ENCODE peak calls at places on chromosomes 13 and 19, in seven cellular contexts. One of them, this sample, is unnamed.

GRCh38 chr13:36536546-36536945 is 104.3 kb downstream of the CCNA1 start:
- DNase-seq in tibial nerve: no peak
- DNase-seq in RWPE2: no peak
- DNase-seq in left lung: no peak
- DNase-seq in heart right ventricle: no peak
- DNase-seq in PC-3: no peak
- DNase-seq in heart left ventricle: no peak
- DNase-seq in this sample: no peak

GRCh38 chr13:112693831-112694497 is 4.1 kb downstream of the ATP11A start:
- DNase-seq in tibial nerve: no peak
- DNase-seq in RWPE2: no peak
- DNase-seq in left lung: peak
- DNase-seq in heart right ventricle: peak
- DNase-seq in PC-3: peak
- DNase-seq in heart left ventricle: peak
- DNase-seq in this sample: no peak

GRCh38 chr19:55454787-55455243 is 6.6 kb downstream of the ISOC2 start:
- DNase-seq in tibial nerve: no peak
- DNase-seq in RWPE2: peak
- DNase-seq in left lung: no peak
- DNase-seq in heart right ventricle: no peak
- DNase-seq in PC-3: peak
- DNase-seq in heart left ventricle: no peak
- DNase-seq in this sample: peak

GRCh38 chr19:33714149-33714548 is 82.5 kb upstream of the KCTD15 start:
- DNase-seq in tibial nerve: no peak
- DNase-seq in RWPE2: no peak
- DNase-seq in left lung: no peak
- DNase-seq in heart right ventricle: no peak
- DNase-seq in PC-3: no peak
- DNase-seq in heart left ventricle: no peak
- DNase-seq in this sample: no peak

GRCh38 chr19:2982983-2983350 is 5.6 kb downstream of the TLE6 start:
- DNase-seq in tibial nerve: peak
- DNase-seq in RWPE2: peak
- DNase-seq in left lung: peak
- DNase-seq in heart right ventricle: peak
- DNase-seq in PC-3: peak
- DNase-seq in heart left ventricle: peak
- DNase-seq in this sample: no peak

GRCh38 chr19:49793561-49793840 is 19.6 kb downstream of the FUZ start:
- DNase-seq in tibial nerve: no peak
- DNase-seq in RWPE2: no peak
- DNase-seq in left lung: no peak
- DNase-seq in heart right ventricle: no peak
- DNase-seq in PC-3: peak
- DNase-seq in heart left ventricle: no peak
- DNase-seq in this sample: no peak

GRCh38 chr13:50421457-50422130 is 406.4 kb downstream of the KCNRG start:
- DNase-seq in tibial nerve: no peak
- DNase-seq in RWPE2: no peak
- DNase-seq in left lung: no peak
- DNase-seq in heart right ventricle: no peak
- DNase-seq in PC-3: peak
- DNase-seq in heart left ventricle: no peak
- DNase-seq in this sample: no peak

GRCh38 chr19:8466018-8466417 is 21.2 kb downstream of the HNRNPM start:
- DNase-seq in tibial nerve: no peak
- DNase-seq in RWPE2: no peak
- DNase-seq in left lung: no peak
- DNase-seq in heart right ventricle: no peak
- DNase-seq in PC-3: no peak
- DNase-seq in heart left ventricle: no peak
- DNase-seq in this sample: no peak

GRCh38 chr19:16205205-16206045 is 7.7 kb downstream of the AP1M1 start:
- DNase-seq in tibial nerve: no peak
- DNase-seq in RWPE2: no peak
- DNase-seq in left lung: no peak
- DNase-seq in heart right ventricle: no peak
- DNase-seq in PC-3: no peak
- DNase-seq in heart left ventricle: no peak
- DNase-seq in this sample: no peak

GRCh38 chr13:102817907-102818306 is 19.0 kb downstream of the BIVM start:
- DNase-seq in tibial nerve: no peak
- DNase-seq in RWPE2: no peak
- DNase-seq in left lung: no peak
- DNase-seq in heart right ventricle: no peak
- DNase-seq in PC-3: no peak
- DNase-seq in heart left ventricle: no peak
- DNase-seq in this sample: no peak

GRCh38 chr19:7386308-7386707 is 37.6 kb downstream of the ARHGEF18 start:
- DNase-seq in tibial nerve: no peak
- DNase-seq in RWPE2: no peak
- DNase-seq in left lung: no peak
- DNase-seq in heart right ventricle: no peak
- DNase-seq in PC-3: peak
- DNase-seq in heart left ventricle: no peak
- DNase-seq in this sample: no peak

GRCh38 chr19:3670796-3671679 is 29.2 kb downstream of the PIP5K1C start:
- DNase-seq in tibial nerve: peak
- DNase-seq in RWPE2: no peak
- DNase-seq in left lung: peak
- DNase-seq in heart right ventricle: peak
- DNase-seq in PC-3: no peak
- DNase-seq in heart left ventricle: peak
- DNase-seq in this sample: no peak

GRCh38 chr13:39484506-39485313 is 118.3 kb downstream of the LHFPL6 start:
- DNase-seq in tibial nerve: no peak
- DNase-seq in RWPE2: no peak
- DNase-seq in left lung: no peak
- DNase-seq in heart right ventricle: no peak
- DNase-seq in PC-3: peak
- DNase-seq in heart left ventricle: no peak
- DNase-seq in this sample: no peak

GRCh38 chr13:40026174-40026585 is 370.7 kb downstream of the COG6 start:
- DNase-seq in tibial nerve: no peak
- DNase-seq in RWPE2: no peak
- DNase-seq in left lung: no peak
- DNase-seq in heart right ventricle: no peak
- DNase-seq in PC-3: no peak
- DNase-seq in heart left ventricle: no peak
- DNase-seq in this sample: no peak

GRCh38 chr13:93861818-93862217 is 617.7 kb downstream of the DCT start:
- DNase-seq in tibial nerve: no peak
- DNase-seq in RWPE2: no peak
- DNase-seq in left lung: no peak
- DNase-seq in heart right ventricle: no peak
- DNase-seq in PC-3: no peak
- DNase-seq in heart left ventricle: no peak
- DNase-seq in this sample: no peak

GRCh38 chr19:3707868-3708206 is 347 bp upstream of the TJP3 start:
- DNase-seq in tibial nerve: no peak
- DNase-seq in RWPE2: no peak
- DNase-seq in left lung: no peak
- DNase-seq in heart right ventricle: no peak
- DNase-seq in PC-3: no peak
- DNase-seq in heart left ventricle: no peak
- DNase-seq in this sample: no peak

GRCh38 chr13:76635232-76636021 is 250.8 kb downstream of the KCTD12 start:
- DNase-seq in tibial nerve: no peak
- DNase-seq in RWPE2: no peak
- DNase-seq in left lung: no peak
- DNase-seq in heart right ventricle: no peak
- DNase-seq in PC-3: no peak
- DNase-seq in heart left ventricle: no peak
- DNase-seq in this sample: no peak

GRCh38 chr19:31269425-31270127 is 79.7 kb downstream of the TSHZ3 start:
- DNase-seq in tibial nerve: no peak
- DNase-seq in RWPE2: no peak
- DNase-seq in left lung: peak
- DNase-seq in heart right ventricle: no peak
- DNase-seq in PC-3: no peak
- DNase-seq in heart left ventricle: no peak
- DNase-seq in this sample: no peak

GRCh38 chr13:112726018-112726767 is 36.4 kb downstream of the ATP11A start:
- DNase-seq in tibial nerve: no peak
- DNase-seq in RWPE2: peak
- DNase-seq in left lung: no peak
- DNase-seq in heart right ventricle: no peak
- DNase-seq in PC-3: peak
- DNase-seq in heart left ventricle: no peak
- DNase-seq in this sample: no peak

GRCh38 chr13:43389573-43389972 is 366.2 kb downstream of the DNAJC15 start:
- DNase-seq in tibial nerve: no peak
- DNase-seq in RWPE2: no peak
- DNase-seq in left lung: no peak
- DNase-seq in heart right ventricle: no peak
- DNase-seq in PC-3: no peak
- DNase-seq in heart left ventricle: no peak
- DNase-seq in this sample: no peak

GRCh38 chr19:2246801-2247361 is 2.2 kb upstream of the AMH start:
- DNase-seq in tibial nerve: no peak
- DNase-seq in RWPE2: peak
- DNase-seq in left lung: no peak
- DNase-seq in heart right ventricle: peak
- DNase-seq in PC-3: peak
- DNase-seq in heart left ventricle: peak
- DNase-seq in this sample: peak

GRCh38 chr19:22332924-22333323 is 46.7 kb downstream of the ZNF729 start:
- DNase-seq in tibial nerve: no peak
- DNase-seq in RWPE2: no peak
- DNase-seq in left lung: no peak
- DNase-seq in heart right ventricle: no peak
- DNase-seq in PC-3: peak
- DNase-seq in heart left ventricle: no peak
- DNase-seq in this sample: no peak

GRCh38 chr13:97429681-97430081 is 4.3 kb upstream of the RAP2A start:
- DNase-seq in tibial nerve: no peak
- DNase-seq in RWPE2: no peak
- DNase-seq in left lung: no peak
- DNase-seq in heart right ventricle: peak
- DNase-seq in PC-3: no peak
- DNase-seq in heart left ventricle: no peak
- DNase-seq in this sample: no peak

GRCh38 chr13:24671367-24672117 is 8.7 kb upstream of the ATP12A start:
- DNase-seq in tibial nerve: no peak
- DNase-seq in RWPE2: peak
- DNase-seq in left lung: peak
- DNase-seq in heart right ventricle: peak
- DNase-seq in PC-3: peak
- DNase-seq in heart left ventricle: no peak
- DNase-seq in this sample: no peak

GRCh38 chr13:87080100-87080779 is 590.9 kb upstream of the SLITRK5 start:
- DNase-seq in tibial nerve: no peak
- DNase-seq in RWPE2: no peak
- DNase-seq in left lung: no peak
- DNase-seq in heart right ventricle: no peak
- DNase-seq in PC-3: no peak
- DNase-seq in heart left ventricle: no peak
- DNase-seq in this sample: no peak

GRCh38 chr19:29587518-29587986 is 18.5 kb upstream of the POP4 start:
- DNase-seq in tibial nerve: no peak
- DNase-seq in RWPE2: no peak
- DNase-seq in left lung: no peak
- DNase-seq in heart right ventricle: no peak
- DNase-seq in PC-3: peak
- DNase-seq in heart left ventricle: no peak
- DNase-seq in this sample: no peak

GRCh38 chr13:66994097-66994496 is 236.0 kb downstream of the PCDH9 start:
- DNase-seq in tibial nerve: peak
- DNase-seq in RWPE2: peak
- DNase-seq in left lung: peak
- DNase-seq in heart right ventricle: peak
- DNase-seq in PC-3: no peak
- DNase-seq in heart left ventricle: peak
- DNase-seq in this sample: peak

GRCh38 chr13:30679483-30680330 is 55.6 kb upstream of the ALOX5AP start:
- DNase-seq in tibial nerve: no peak
- DNase-seq in RWPE2: no peak
- DNase-seq in left lung: no peak
- DNase-seq in heart right ventricle: no peak
- DNase-seq in PC-3: peak
- DNase-seq in heart left ventricle: peak
- DNase-seq in this sample: no peak

GRCh38 chr19:3407556-3408516 is 41.5 kb downstream of the NFIC start:
- DNase-seq in tibial nerve: no peak
- DNase-seq in RWPE2: no peak
- DNase-seq in left lung: no peak
- DNase-seq in heart right ventricle: peak
- DNase-seq in PC-3: no peak
- DNase-seq in heart left ventricle: peak
- DNase-seq in this sample: no peak

DNA sequence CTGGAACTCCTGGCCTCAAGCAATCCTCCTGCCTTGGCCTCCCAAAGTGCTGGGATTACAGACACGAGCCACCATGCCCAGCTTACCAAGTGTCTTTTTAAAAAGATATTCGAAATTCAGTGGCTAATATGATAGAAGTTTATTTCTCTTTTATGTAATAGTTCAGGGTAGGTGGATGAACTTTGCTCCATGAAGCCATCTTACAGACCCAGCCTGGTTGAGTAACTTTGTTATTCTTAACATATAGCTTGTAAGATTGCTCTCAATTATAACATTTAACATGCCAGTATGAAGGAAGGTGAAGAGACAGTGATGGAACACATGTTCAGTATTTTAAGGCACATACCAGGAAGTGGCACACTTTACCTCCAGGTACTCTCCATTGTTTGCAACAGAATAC is 42.4 kb downstream of the ZIC2 start:
- DNase-seq in tibial nerve: no peak
- DNase-seq in RWPE2: no peak
- DNase-seq in left lung: no peak
- DNase-seq in heart right ventricle: no peak
- DNase-seq in PC-3: no peak
- DNase-seq in heart left ventricle: no peak
- DNase-seq in this sample: no peak
- H3K27ac ChIP-seq in tibial nerve: no peak
- H3K27ac ChIP-seq in RWPE2: peak
- H3K27ac ChIP-seq in left lung: no peak
- H3K27ac ChIP-seq in heart right ventricle: no peak
- H3K27ac ChIP-seq in PC-3: no peak
- H3K27ac ChIP-seq in heart left ventricle: no peak
- H3K27ac ChIP-seq in this sample: no peak

GRCh38 chr13:111177081-111177711 is 62.1 kb downstream of the ARHGEF7 start:
- DNase-seq in tibial nerve: no peak
- DNase-seq in RWPE2: no peak
- DNase-seq in left lung: no peak
- DNase-seq in heart right ventricle: peak
- DNase-seq in PC-3: no peak
- DNase-seq in heart left ventricle: peak
- DNase-seq in this sample: peak
- H3K27ac ChIP-seq in tibial nerve: peak
- H3K27ac ChIP-seq in RWPE2: no peak
- H3K27ac ChIP-seq in left lung: peak
- H3K27ac ChIP-seq in heart right ventricle: peak
- H3K27ac ChIP-seq in PC-3: no peak
- H3K27ac ChIP-seq in heart left ventricle: peak
- H3K27ac ChIP-seq in this sample: peak

GRCh38 chr19:13099073-13099999 is 3.3 kb downstream of the LYL1 start:
- DNase-seq in tibial nerve: no peak
- DNase-seq in RWPE2: no peak
- DNase-seq in left lung: peak
- DNase-seq in heart right ventricle: peak
- DNase-seq in PC-3: no peak
- DNase-seq in heart left ventricle: peak
- DNase-seq in this sample: no peak
- H3K27ac ChIP-seq in tibial nerve: peak
- H3K27ac ChIP-seq in RWPE2: no peak
- H3K27ac ChIP-seq in left lung: peak
- H3K27ac ChIP-seq in heart right ventricle: peak
- H3K27ac ChIP-seq in PC-3: no peak
- H3K27ac ChIP-seq in heart left ventricle: peak
- H3K27ac ChIP-seq in this sample: peak

GRCh38 chr13:62829476-62829875 is 1413.8 kb upstream of the PCDH20 start:
- DNase-seq in tibial nerve: no peak
- DNase-seq in RWPE2: no peak
- DNase-seq in left lung: no peak
- DNase-seq in heart right ventricle: no peak
- DNase-seq in PC-3: no peak
- DNase-seq in heart left ventricle: no peak
- DNase-seq in this sample: no peak
- H3K27ac ChIP-seq in tibial nerve: no peak
- H3K27ac ChIP-seq in RWPE2: no peak
- H3K27ac ChIP-seq in left lung: no peak
- H3K27ac ChIP-seq in heart right ventricle: no peak
- H3K27ac ChIP-seq in PC-3: no peak
- H3K27ac ChIP-seq in heart left ventricle: no peak
- H3K27ac ChIP-seq in this sample: no peak